ENCODE peak calls at places on chromosome 10, in eight cellular contexts. One of them, this sample, is unnamed.

GRCh38 chr10:43133196-43133808 is 4.9 kb upstream of the CSGALNACT2 start:
- DNase-seq in GM06990: no peak
- DNase-seq in iPS-NIHi11: no peak
- DNase-seq in CD8-positive, alpha-beta memory T cell: no peak
- DNase-seq in AML-193: no peak
- DNase-seq in NCI-H1092: no peak
- DNase-seq in lower lobe of right lung: no peak
- DNase-seq in activated CD4-positive, alpha-beta T cell treated with anti-CD3 and anti-CD28 coated beads for 24 hours: no peak
- DNase-seq in this sample: no peak

GRCh38 chr10:77104459-77104980 is 533.1 kb downstream of the KCNMA1 start:
- DNase-seq in GM06990: no peak
- DNase-seq in iPS-NIHi11: no peak
- DNase-seq in CD8-positive, alpha-beta memory T cell: no peak
- DNase-seq in AML-193: no peak
- DNase-seq in NCI-H1092: no peak
- DNase-seq in lower lobe of right lung: no peak
- DNase-seq in activated CD4-positive, alpha-beta T cell treated with anti-CD3 and anti-CD28 coated beads for 24 hours: no peak
- DNase-seq in this sample: no peak

GRCh38 chr10:649798-650690 is 39.4 kb downstream of the DIP2C start:
- DNase-seq in GM06990: no peak
- DNase-seq in iPS-NIHi11: no peak
- DNase-seq in CD8-positive, alpha-beta memory T cell: no peak
- DNase-seq in AML-193: no peak
- DNase-seq in NCI-H1092: no peak
- DNase-seq in lower lobe of right lung: no peak
- DNase-seq in activated CD4-positive, alpha-beta T cell treated with anti-CD3 and anti-CD28 coated beads for 24 hours: no peak
- DNase-seq in this sample: no peak

GRCh38 chr10:88200637-88201036 is 337.2 kb downstream of the PTEN start:
- DNase-seq in GM06990: no peak
- DNase-seq in iPS-NIHi11: no peak
- DNase-seq in CD8-positive, alpha-beta memory T cell: no peak
- DNase-seq in AML-193: no peak
- DNase-seq in NCI-H1092: no peak
- DNase-seq in lower lobe of right lung: no peak
- DNase-seq in activated CD4-positive, alpha-beta T cell treated with anti-CD3 and anti-CD28 coated beads for 24 hours: no peak
- DNase-seq in this sample: no peak

GRCh38 chr10:8245131-8246117 is 190.9 kb downstream of the GATA3 start:
- DNase-seq in GM06990: peak
- DNase-seq in iPS-NIHi11: no peak
- DNase-seq in CD8-positive, alpha-beta memory T cell: peak
- DNase-seq in AML-193: no peak
- DNase-seq in NCI-H1092: no peak
- DNase-seq in lower lobe of right lung: no peak
- DNase-seq in activated CD4-positive, alpha-beta T cell treated with anti-CD3 and anti-CD28 coated beads for 24 hours: no peak
- DNase-seq in this sample: no peak

GRCh38 chr10:76454539-76455137 is 1023.2 kb downstream of the LRMDA start:
- DNase-seq in GM06990: no peak
- DNase-seq in iPS-NIHi11: no peak
- DNase-seq in CD8-positive, alpha-beta memory T cell: no peak
- DNase-seq in AML-193: no peak
- DNase-seq in NCI-H1092: no peak
- DNase-seq in lower lobe of right lung: no peak
- DNase-seq in activated CD4-positive, alpha-beta T cell treated with anti-CD3 and anti-CD28 coated beads for 24 hours: no peak
- DNase-seq in this sample: no peak

GRCh38 chr10:118754132-118754555 is 626 bp downstream of the CACUL1 start:
- DNase-seq in GM06990: peak
- DNase-seq in iPS-NIHi11: peak
- DNase-seq in CD8-positive, alpha-beta memory T cell: peak
- DNase-seq in AML-193: no peak
- DNase-seq in NCI-H1092: no peak
- DNase-seq in lower lobe of right lung: peak
- DNase-seq in activated CD4-positive, alpha-beta T cell treated with anti-CD3 and anti-CD28 coated beads for 24 hours: no peak
- DNase-seq in this sample: peak

GRCh38 chr10:17563452-17563851 is 53.7 kb downstream of the HACD1 start:
- DNase-seq in GM06990: no peak
- DNase-seq in iPS-NIHi11: no peak
- DNase-seq in CD8-positive, alpha-beta memory T cell: no peak
- DNase-seq in AML-193: no peak
- DNase-seq in NCI-H1092: no peak
- DNase-seq in lower lobe of right lung: no peak
- DNase-seq in activated CD4-positive, alpha-beta T cell treated with anti-CD3 and anti-CD28 coated beads for 24 hours: no peak
- DNase-seq in this sample: no peak

GRCh38 chr10:128161031-128161430 is 34.8 kb upstream of the MKI67 start:
- DNase-seq in GM06990: no peak
- DNase-seq in iPS-NIHi11: no peak
- DNase-seq in CD8-positive, alpha-beta memory T cell: no peak
- DNase-seq in AML-193: peak
- DNase-seq in NCI-H1092: no peak
- DNase-seq in lower lobe of right lung: no peak
- DNase-seq in activated CD4-positive, alpha-beta T cell treated with anti-CD3 and anti-CD28 coated beads for 24 hours: no peak
- DNase-seq in this sample: no peak

GRCh38 chr10:110416776-110417732 is 80.7 kb upstream of the DUSP5 start:
- DNase-seq in GM06990: no peak
- DNase-seq in iPS-NIHi11: no peak
- DNase-seq in CD8-positive, alpha-beta memory T cell: no peak
- DNase-seq in AML-193: no peak
- DNase-seq in NCI-H1092: no peak
- DNase-seq in lower lobe of right lung: no peak
- DNase-seq in activated CD4-positive, alpha-beta T cell treated with anti-CD3 and anti-CD28 coated beads for 24 hours: no peak
- DNase-seq in this sample: no peak

GRCh38 chr10:63976538-63976937 is 455.3 kb downstream of the REEP3 start:
- DNase-seq in GM06990: no peak
- DNase-seq in iPS-NIHi11: peak
- DNase-seq in CD8-positive, alpha-beta memory T cell: no peak
- DNase-seq in AML-193: peak
- DNase-seq in NCI-H1092: no peak
- DNase-seq in lower lobe of right lung: peak
- DNase-seq in activated CD4-positive, alpha-beta T cell treated with anti-CD3 and anti-CD28 coated beads for 24 hours: peak
- DNase-seq in this sample: no peak